ENCODE peak calls at places on chromosome 6, in ten cellular contexts. S is GM12865; F is substantia nigra; Z is heart left ventricle; Q is left ventricle myocardium superior; G is cardiac fibroblast; R is CD4-positive, alpha-beta memory T cell; N is germinal center; I is activated T-helper 1 cell treated with Interleukin-2 at 50 U/mL for 16 hours; J is T-helper 2 cell. H is an unnamed sample.

GRCh38 chr6:47527274-47527673 is 49.7 kb downstream of the CD2AP start:
- DNase-seq in F (no peak), Z (no peak), G (no peak), N (no peak), I (no peak), S (no peak), J (no peak), Q (no peak), R (no peak), H (no peak)

GRCh38 chr6:157596461-157596860 is 215.5 kb downstream of the ZDHHC14 start:
- DNase-seq in R (no peak), Q (no peak), I (no peak), F (no peak), G (no peak), Z (peak), N (no peak), S (no peak), J (no peak), H (no peak)

GRCh38 chr6:47303861-47304260 is 5.8 kb downstream of the TNFRSF21 start:
- DNase-seq in Q (no peak), J (no peak), G (no peak), I (no peak), N (no peak), R (no peak), F (no peak), Z (no peak), S (no peak), H (no peak)

GRCh38 chr6:17271628-17272027 is 9.5 kb upstream of the RBM24 start:
- DNase-seq in F (no peak), J (no peak), S (no peak), I (no peak), Z (no peak), N (no peak), G (no peak), R (no peak), Q (no peak), H (no peak)

GRCh38 chr6:9540126-9540525 is 874.7 kb downstream of the TFAP2A start:
- DNase-seq in Q (no peak), R (no peak), I (no peak), J (no peak), F (no peak), Z (no peak), G (peak), N (no peak), S (no peak), H (no peak)

GRCh38 chr6:40321616-40322015 is 265.5 kb downstream of the LRFN2 start:
- DNase-seq in Q (no peak), F (no peak), S (no peak), R (no peak), N (no peak), I (no peak), Z (no peak), G (no peak), J (no peak), H (no peak)

GRCh38 chr6:89400050-89400449 is 12.0 kb downstream of the RRAGD start:
- DNase-seq in Z (no peak), R (no peak), I (no peak), Q (no peak), F (no peak), J (no peak), G (no peak), N (no peak), S (no peak), H (no peak)

GRCh38 chr6:20235041-20235440 is 22.8 kb upstream of the MBOAT1 start:
- DNase-seq in S (no peak), Z (no peak), G (no peak), F (no peak), I (no peak), Q (no peak), J (no peak), R (no peak), N (no peak), H (no peak)

GRCh38 chr6:14453712-14454466 is 336.3 kb downstream of the CD83 start:
- DNase-seq in Z (no peak), S (no peak), G (no peak), F (no peak), I (no peak), Q (no peak), R (no peak), J (no peak), N (no peak), H (no peak)

H was measured in heart right ventricle.